ENCODE peak calls at places on chromosomes 6 and 20, in five cellular contexts. G, E, Q, T and C are unnamed samples.

GRCh38 chr6:63816979-63817436 is 181.4 kb downstream of the PHF3 start:
- DNase-seq in T (no peak), Q (no peak), E (peak; percentile 60), G (no peak), C (peak; percentile 31)

GRCh38 chr20:49938173-49939163 is 2.3 kb downstream of the RNF114 start:
- DNase-seq in E (no peak), G (peak; percentile 69), T (peak; percentile 71), Q (no peak), C (peak; percentile 48)

GRCh38 chr20:32610897-32611218 is 25.7 kb upstream of the NOL4L start:
- DNase-seq in E (no peak), T (no peak), Q (no peak), G (no peak), C (peak; percentile 26)

GRCh38 chr6:52299598-52300144 is 15.1 kb upstream of the MCM3 start:
- DNase-seq in G (no peak), E (no peak), T (no peak), Q (no peak), C (no peak)

GRCh38 chr6:1635305-1636010 is 25.7 kb downstream of the FOXC1 start:
- DNase-seq in T (no peak), Q (no peak), G (no peak), E (no peak), C (no peak)

GRCh38 chr6:79277109-79277508 is 42.6 kb upstream of the HMGN3 start:
- DNase-seq in T (peak; percentile 31), Q (no peak), G (no peak), E (no peak), C (peak; percentile 12)

GRCh38 chr6:132952468-132952867 is 138.1 kb downstream of the RPS12 start:
- DNase-seq in G (no peak), T (peak; percentile 10), E (no peak), Q (no peak), C (no peak)

GRCh38 chr6:82205793-82206425 is 41.6 kb downstream of the IBTK start:
- DNase-seq in E (peak; percentile 22), G (no peak), T (peak; percentile 6), Q (no peak), C (peak; percentile 76)

GRCh38 chr6:3759656-3760245 is 8.2 kb upstream of the PXDC1 start:
- DNase-seq in Q (no peak), G (no peak), T (peak; percentile 96), E (no peak), C (no peak)

GRCh38 chr6:51959744-51960383 is 127.5 kb downstream of the PKHD1 start:
- DNase-seq in E (peak; percentile 84), T (peak; percentile 41), G (peak; percentile 31), Q (no peak), C (peak; percentile 79)

GRCh38 chr6:87670707-87671106 is 31.3 kb downstream of the AKIRIN2 start:
- DNase-seq in G (no peak), Q (no peak), T (no peak), E (no peak), C (no peak)

GRCh38 chr6:45591816-45592359 is 214.2 kb upstream of the SUPT3H start:
- DNase-seq in T (no peak), Q (no peak), G (no peak), E (no peak), C (no peak)

GRCh38 chr6:45589367-45589766 is 211.6 kb upstream of the SUPT3H start:
- DNase-seq in T (no peak), G (no peak), E (no peak), Q (no peak), C (no peak)

GRCh38 chr6:45591306-45591705 is 213.6 kb upstream of the SUPT3H start:
- DNase-seq in G (no peak), Q (no peak), E (no peak), T (peak; percentile 51), C (no peak)

GRCh38 chr6:45590225-45590624 is 212.5 kb upstream of the SUPT3H start:
- DNase-seq in T (peak; percentile 93), G (no peak), E (no peak), Q (no peak), C (peak; percentile 58)

GRCh38 chr6:45590751-45591184 is 213.0 kb upstream of the SUPT3H start:
- DNase-seq in Q (no peak), E (no peak), G (no peak), T (peak; percentile 75), C (peak; percentile 50)
- H3K4me1 ChIP-seq in Q (peaks cover 38% of the 10 kb centered on the region), E (no peaks in the 10 kb centered on the region), G (peaks cover 9% of the 10 kb centered on the region), T (peaks cover 10% of the 10 kb centered on the region), C (peaks cover 46% of the 10 kb centered on the region)

GRCh38 chr6:166624275-166624674 is 2.8 kb downstream of the RPS6KA2 start:
- DNase-seq in G (no peak), Q (no peak), T (peak; percentile 71), E (no peak), C (peak; percentile 12)
- H3K4me1 ChIP-seq in G (peaks cover 85% of the 10 kb centered on the region), Q (peaks cover 17% of the 10 kb centered on the region), T (peaks cover 38% of the 10 kb centered on the region), E (peaks cover 17% of the 10 kb centered on the region), C (peaks cover 39% of the 10 kb centered on the region)

GRCh38 chr20:19285424-19285823 is 73.0 kb downstream of the SLC24A3 start:
- DNase-seq in E (no peak), Q (no peak), T (no peak), G (no peak), C (no peak)
- H3K4me1 ChIP-seq in E (no peaks in the 10 kb centered on the region), Q (no peaks in the 10 kb centered on the region), T (no peaks in the 10 kb centered on the region), G (peaks cover 6% of the 10 kb centered on the region), C (peaks cover 36% of the 10 kb centered on the region)

DNA sequence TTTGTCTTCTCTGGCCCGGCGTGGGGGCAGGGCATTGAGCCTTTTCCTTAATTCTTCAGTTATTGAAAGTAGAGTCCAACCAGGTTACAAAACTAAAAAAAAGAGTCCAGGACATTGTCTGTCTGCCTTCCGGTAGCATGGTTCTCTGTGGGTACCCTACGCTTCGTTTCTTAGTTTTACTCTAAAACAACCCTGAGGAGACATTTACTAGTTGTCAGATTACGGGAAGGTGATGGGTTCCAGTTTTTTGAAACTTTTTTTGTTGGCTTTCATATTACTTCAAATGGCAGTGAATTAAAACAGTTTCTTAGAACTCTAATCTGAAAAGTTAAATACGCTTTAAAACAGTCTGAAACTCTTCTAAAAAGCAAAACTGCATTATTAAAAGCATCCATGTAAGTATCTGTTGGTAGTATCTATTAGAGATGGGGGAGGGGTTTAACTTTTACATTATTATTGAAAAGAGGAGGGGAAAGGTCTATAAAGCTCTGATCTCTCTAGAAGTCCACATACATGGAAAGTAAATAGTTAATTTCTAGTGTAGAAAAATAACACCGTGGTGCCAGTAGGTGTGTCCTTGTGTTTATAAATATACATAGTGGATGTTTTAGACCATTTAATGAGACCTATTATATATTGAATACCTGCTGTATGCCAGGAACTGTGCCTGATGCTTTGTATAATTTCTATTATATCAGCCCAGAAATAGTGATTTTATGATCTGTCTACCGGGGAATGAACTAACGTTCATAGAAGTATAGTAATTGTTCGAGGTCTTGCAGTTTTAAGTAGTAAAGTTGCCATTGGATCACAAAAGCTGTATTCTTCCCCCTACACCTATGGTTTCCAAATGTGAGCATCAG is 2.3 kb downstream of the BICRAL start:
- DNase-seq in E (no peak), T (peak; percentile 10), G (no peak), Q (no peak), C (peak; percentile 18)
- H3K4me1 ChIP-seq in E (peaks cover 28% of the 10 kb centered on the region), T (peaks cover 5% of the 10 kb centered on the region), G (peaks cover 72% of the 10 kb centered on the region), Q (peaks cover 59% of the 10 kb centered on the region), C (peaks cover 28% of the 10 kb centered on the region)